ENCODE peak calls at places on chromosomes 5 and 9, in nine cellular contexts. J is CD4-positive, alpha-beta T cell; E is suprapubic skin; N is effector memory CD4-positive, alpha-beta T cell; R is mammary epithelial cell; V is CD4-positive, alpha-beta memory T cell; G is endodermal cell; K is pancreas; A is neural progenitor cell. Z is an unnamed sample. For H3K27me3, the result is how much of the 10 kb centered on the place peaks cover.

GRCh38 chr5:116442095-116442534 is 132.5 kb downstream of the SEMA6A start:
- DNase-seq in A (no peak), K (peak), R (peak), J (no peak), V (no peak), G (peak), N (no peak), E (no peak), Z (no peak)

GRCh38 chr5:145797336-145797735 is 37.8 kb downstream of the PRELID2 start:
- DNase-seq in E (no peak), R (peak), V (no peak), J (no peak), K (no peak), N (no peak), G (no peak), A (no peak), Z (no peak)

GRCh38 chr5:142819292-142819691 is 49.1 kb downstream of the ARHGAP26 start:
- DNase-seq in R (peak), A (no peak), N (no peak), K (no peak), G (no peak), E (no peak), V (no peak), J (no peak), Z (no peak)

GRCh38 chr5:77145666-77146065 is 58.6 kb upstream of the ZBED3 start:
- DNase-seq in R (peak), G (no peak), N (no peak), K (no peak), E (no peak), V (no peak), A (no peak), J (no peak), Z (no peak)

GRCh38 chr9:115226152-115226551 is 108.2 kb upstream of the TNC start:
- DNase-seq in V (no peak), A (no peak), J (no peak), N (no peak), K (no peak), G (no peak), E (no peak), R (no peak), Z (no peak)

GRCh38 chr5:130323804-130324454 is 419.7 kb downstream of the CHSY3 start:
- DNase-seq in K (no peak), A (no peak), G (no peak), V (no peak), R (peak), N (no peak), J (no peak), E (no peak), Z (no peak)

GRCh38 chr5:165304193-165304820 is 1798.9 kb downstream of the MAT2B start:
- DNase-seq in V (no peak), A (no peak), R (no peak), J (no peak), E (no peak), K (no peak), G (no peak), N (no peak), Z (no peak)

GRCh38 chr5:139859013-139859412 is 63.4 kb downstream of the PSD2 start:
- DNase-seq in V (no peak), E (no peak), G (no peak), R (no peak), N (no peak), A (no peak), K (no peak), J (no peak), Z (no peak)

GRCh38 chr9:81635526-81636279 is 53.6 kb downstream of the TLE1 start:
- DNase-seq in R (no peak), G (no peak), K (no peak), J (no peak), N (no peak), E (no peak), A (no peak), V (no peak), Z (no peak)

GRCh38 chr5:98416541-98416940 is 356.9 kb upstream of the RGMB start:
- DNase-seq in R (peak), V (no peak), E (no peak), N (no peak), J (no peak), A (no peak), K (no peak), G (no peak), Z (no peak)

GRCh38 chr9:95952471-95952870 is 77.0 kb downstream of the ERCC6L2 start:
- DNase-seq in A (no peak), N (no peak), K (no peak), E (no peak), R (no peak), V (no peak), G (no peak), J (no peak), Z (no peak)

GRCh38 chr5:169219351-169219750 is 81.6 kb downstream of the SLIT3 start:
- DNase-seq in G (no peak), E (no peak), J (no peak), V (no peak), K (no peak), A (no peak), R (no peak), N (no peak), Z (no peak)

GRCh38 chr5:156330141-156330870 is 3.3 kb downstream of the SGCD start:
- DNase-seq in V (no peak), A (no peak), N (no peak), G (no peak), R (no peak), E (no peak), K (no peak), J (no peak), Z (no peak)

GRCh38 chr5:322281-322941 is 897 bp downstream of the AHRR start:
- DNase-seq in V (no peak), E (peak), N (no peak), K (no peak), G (peak), J (no peak), R (no peak), A (no peak), Z (no peak)

GRCh38 chr5:54229041-54229780 is 81.2 kb downstream of the ARL15 start:
- DNase-seq in A (peak), K (peak), V (peak), E (peak), J (peak), R (peak), N (peak), G (peak), Z (peak)

GRCh38 chr5:102823441-102823874 is 68.4 kb downstream of the PAM start:
- DNase-seq in V (no peak), K (no peak), G (no peak), N (no peak), E (no peak), J (no peak), A (no peak), R (no peak), Z (no peak)

GRCh38 chr9:4591123-4591500 is 71.0 kb upstream of the PLPP6 start:
- DNase-seq in E (no peak), J (no peak), K (no peak), G (no peak), V (no peak), N (no peak), A (no peak), R (no peak), Z (no peak)

GRCh38 chr5:132689518-132689917 is 15.7 kb downstream of the IL4 start:
- DNase-seq in R (no peak), E (no peak), G (no peak), J (no peak), A (no peak), K (no peak), V (no peak), N (no peak), Z (no peak)

GRCh38 chr9:97940707-97941106 is 2.7 kb upstream of the HEMGN start:
- DNase-seq in K (no peak), A (no peak), R (no peak), G (no peak), J (no peak), E (no peak), V (no peak), N (no peak), Z (no peak)

GRCh38 chr9:97943308-97943855 is 5.4 kb upstream of the HEMGN start:
- DNase-seq in K (no peak), G (no peak), J (no peak), A (no peak), E (no peak), R (no peak), V (no peak), N (no peak), Z (no peak)

GRCh38 chr9:97940233-97940632 is 2.3 kb upstream of the HEMGN start:
- DNase-seq in A (no peak), R (no peak), V (no peak), N (no peak), J (no peak), K (no peak), E (no peak), G (no peak), Z (no peak)

GRCh38 chr9:97938081-97938644 is at the start of gene HEMGN:
- DNase-seq in V (peak), J (no peak), K (no peak), N (no peak), E (no peak), G (no peak), A (no peak), R (no peak), Z (no peak)

DNA sequence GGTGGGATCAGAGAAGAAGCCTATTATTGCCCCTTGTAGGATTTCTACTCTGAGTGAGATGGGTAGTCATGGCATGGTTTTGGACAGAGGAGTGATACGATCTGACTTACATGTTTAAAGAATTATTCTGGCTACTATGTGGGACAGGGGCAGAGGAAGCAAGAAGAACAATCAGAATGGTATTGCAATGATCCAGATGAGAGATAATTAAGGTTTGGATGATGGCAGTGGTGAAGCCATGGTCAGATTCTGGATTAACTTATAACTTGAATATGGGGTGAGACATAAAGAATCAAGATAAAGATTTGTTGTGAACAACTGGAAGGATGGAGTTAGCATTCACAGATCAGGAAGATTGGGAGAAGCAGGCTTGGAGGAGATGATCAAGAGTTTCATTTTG is 3.4 kb upstream of the HEMGN start:
- DNase-seq in E (no peak), V (no peak), N (no peak), G (no peak), R (no peak), J (no peak), K (no peak), A (no peak), Z (no peak)
- H3K27me3 ChIP-seq in E (under half), V (under half), N (under half), G (half or more), R (under half), J (under half), K (under half), A (half or more), Z (under half)

GRCh38 chr9:130537346-130538050 is 41.9 kb upstream of the FUBP3 start:
- DNase-seq in E (no peak), V (no peak), K (no peak), A (no peak), R (no peak), G (peak), N (no peak), J (no peak), Z (no peak)
- H3K27me3 ChIP-seq in E (half or more), V (under half), K (under half), A (under half), R (under half), G (under half), N (under half), J (half or more), Z (under half)

GRCh38 chr5:73299017-73299630 is 126.1 kb downstream of the TMEM174 start:
- DNase-seq in N (no peak), V (no peak), J (no peak), K (peak), R (peak), A (peak), E (no peak), G (peak), Z (no peak)
- H3K27me3 ChIP-seq in N (half or more), V (half or more), J (half or more), K (under half), R (under half), A (half or more), E (half or more), G (half or more), Z (half or more)

DNA sequence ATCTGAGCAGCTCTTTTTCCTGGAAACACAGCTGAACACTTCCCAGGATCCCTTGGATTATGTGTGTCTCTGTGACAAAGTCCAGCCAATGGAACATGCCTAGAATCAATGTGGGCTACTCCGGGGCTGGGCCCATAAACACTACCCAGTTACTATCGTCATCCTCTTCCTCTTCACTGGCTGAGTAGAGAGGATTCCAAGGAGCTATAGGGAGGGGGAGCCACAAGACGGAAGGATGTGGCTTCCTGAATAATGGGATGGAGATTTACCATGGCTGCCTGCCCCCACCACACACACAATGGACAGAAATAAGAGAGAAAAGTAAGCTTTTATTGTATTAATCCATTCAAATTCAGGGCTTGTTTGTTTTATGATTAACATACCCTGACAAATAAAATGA is 22.1 kb upstream of the TAS2R1 start:
- DNase-seq in K (no peak), E (no peak), N (no peak), A (no peak), V (no peak), J (no peak), R (no peak), G (no peak), Z (no peak)
- H3K27me3 ChIP-seq in K (under half), E (under half), N (under half), A (under half), V (under half), J (under half), R (under half), G (under half), Z (under half)

GRCh38 chr9:6384732-6385131 is 28.3 kb upstream of the UHRF2 start:
- DNase-seq in R (no peak), G (no peak), V (no peak), N (no peak), E (no peak), K (no peak), J (no peak), A (no peak), Z (no peak)
- H3K27me3 ChIP-seq in R (under half), G (under half), V (under half), N (under half), E (under half), K (under half), J (under half), A (under half), Z (under half)

GRCh38 chr9:126607731-126608130 is 6.0 kb upstream of the LMX1B start:
- DNase-seq in N (no peak), K (no peak), J (no peak), G (no peak), E (no peak), V (no peak), R (no peak), A (no peak), Z (no peak)
- H3K27me3 ChIP-seq in N (under half), K (under half), J (half or more), G (half or more), E (under half), V (under half), R (under half), A (half or more), Z (under half)

GRCh38 chr9:16868706-16869105 is 1.8 kb downstream of the BNC2 start:
- DNase-seq in R (no peak), E (no peak), V (no peak), J (no peak), K (no peak), N (no peak), G (no peak), A (no peak), Z (no peak)

GRCh38 chr9:16866542-16866941 is 3.9 kb downstream of the BNC2 start:
- DNase-seq in J (no peak), G (no peak), E (no peak), V (no peak), A (no peak), R (no peak), N (no peak), K (no peak), Z (no peak)

GRCh38 chr9:16869961-16870605 is 387 bp downstream of the BNC2 start:
- DNase-seq in R (no peak), J (no peak), V (no peak), E (no peak), G (peak), K (no peak), A (peak), N (no peak), Z (no peak)

GRCh38 chr9:16869140-16869903 is 1.1 kb downstream of the BNC2 start:
- DNase-seq in E (no peak), V (no peak), G (peak), K (no peak), N (no peak), A (peak), R (no peak), J (no peak), Z (no peak)

GRCh38 chr9:16867571-16868311 is 2.7 kb downstream of the BNC2 start:
- DNase-seq in N (no peak), R (no peak), K (no peak), A (peak), G (no peak), J (no peak), V (no peak), E (no peak), Z (peak)
- H3K27me3 ChIP-seq in N (under half), R (under half), K (under half), A (half or more), G (under half), J (under half), V (under half), E (under half), Z (under half)

Z was measured in prostate gland.